ENCODE peak calls at places on chromosomes 1 and 21, in ten cellular contexts. H is bronchial epithelial cell; T is cardiac muscle cell; B is tibial artery; A is brain microvascular endothelial cell; Z is heart right ventricle; V is upper lobe of right lung; C is CD8-positive, alpha-beta memory T cell; N is CD8-positive, alpha-beta T cell; Q is Jurkat, Clone E6-1. F is an unnamed sample.

GRCh38 chr21:38958940-38959685 is 153.4 kb downstream of the ETS2 start:
- DNase-seq in H (peak), T (no peak), B (peak), A (peak), Z (peak), V (no peak), C (no peak), N (no peak), Q (no peak), F (no peak)

GRCh38 chr1:224691526-224691925 is 75.4 kb downstream of the CNIH3 start:
- DNase-seq in H (no peak), T (no peak), B (no peak), A (no peak), Z (no peak), V (no peak), C (no peak), N (no peak), Q (no peak), F (no peak)

GRCh38 chr1:119660253-119661078 is 12.4 kb upstream of the ZNF697 start:
- DNase-seq in H (peak), T (no peak), B (no peak), A (no peak), Z (no peak), V (no peak), C (no peak), N (no peak), Q (no peak), F (no peak)

GRCh38 chr1:221602866-221603265 is 139.0 kb downstream of the DUSP10 start:
- DNase-seq in H (peak), T (no peak), B (no peak), A (no peak), Z (no peak), V (no peak), C (no peak), N (no peak), Q (no peak), F (no peak)

GRCh38 chr1:99558539-99558938 is 87.4 kb upstream of the PALMD start:
- DNase-seq in H (peak), T (no peak), B (no peak), A (no peak), Z (no peak), V (no peak), C (no peak), N (no peak), Q (no peak), F (no peak)

GRCh38 chr1:181112071-181112929 is 23.8 kb downstream of the IER5 start:
- DNase-seq in H (peak), T (no peak), B (peak), A (peak), Z (peak), V (peak), C (no peak), N (no peak), Q (no peak), F (no peak)

GRCh38 chr1:245609354-245609753 is 454.6 kb downstream of the KIF26B start:
- DNase-seq in H (no peak), T (no peak), B (no peak), A (no peak), Z (no peak), V (no peak), C (no peak), N (no peak), Q (no peak), F (no peak)

GRCh38 chr1:93993731-93994130 is 84.5 kb upstream of the GCLM start:
- DNase-seq in H (peak), T (no peak), B (no peak), A (no peak), Z (no peak), V (no peak), C (no peak), N (no peak), Q (no peak), F (no peak)

GRCh38 chr1:154330669-154331068 is 5.3 kb downstream of the ATP8B2 start:
- DNase-seq in H (no peak), T (no peak), B (no peak), A (no peak), Z (no peak), V (no peak), C (no peak), N (no peak), Q (no peak), F (peak)

GRCh38 chr1:24415910-24416665 is 486 bp downstream of the NIPAL3 start:
- DNase-seq in H (peak), T (peak), B (no peak), A (no peak), Z (no peak), V (no peak), C (no peak), N (no peak), Q (no peak), F (peak)

GRCh38 chr1:19468397-19468956 is 16.9 kb downstream of the CAPZB start:
- DNase-seq in H (peak), T (no peak), B (no peak), A (no peak), Z (peak), V (peak), C (peak), N (peak), Q (no peak), F (no peak)

GRCh38 chr1:169100883-169101214 is 5.6 kb upstream of the ATP1B1 start:
- DNase-seq in H (no peak), T (no peak), B (no peak), A (no peak), Z (no peak), V (no peak), C (no peak), N (no peak), Q (no peak), F (no peak)

GRCh38 chr1:76023669-76024407 is 50.7 kb upstream of the ST6GALNAC3 start:
- DNase-seq in H (peak), T (no peak), B (no peak), A (peak), Z (no peak), V (no peak), C (no peak), N (no peak), Q (no peak), F (no peak)

GRCh38 chr1:167936930-167937708 is at the start of gene MPC2:
- DNase-seq in H (peak), T (peak), B (peak), A (peak), Z (peak), V (peak), C (peak), N (peak), Q (peak), F (peak)

GRCh38 chr1:167937709-167938010 is 788 bp upstream of the MPC2 start:
- DNase-seq in H (no peak), T (no peak), B (no peak), A (no peak), Z (no peak), V (no peak), C (no peak), N (no peak), Q (no peak), F (no peak)

GRCh38 chr1:167936068-167936929 is at the start of gene DCAF6:
- DNase-seq in H (peak), T (peak), B (peak), A (peak), Z (peak), V (peak), C (peak), N (peak), Q (peak), F (peak)

GRCh38 chr1:167940264-167940663 is 3.4 kb upstream of the MPC2 start:
- DNase-seq in H (no peak), T (no peak), B (no peak), A (no peak), Z (no peak), V (no peak), C (no peak), N (no peak), Q (no peak), F (no peak)

DNA sequence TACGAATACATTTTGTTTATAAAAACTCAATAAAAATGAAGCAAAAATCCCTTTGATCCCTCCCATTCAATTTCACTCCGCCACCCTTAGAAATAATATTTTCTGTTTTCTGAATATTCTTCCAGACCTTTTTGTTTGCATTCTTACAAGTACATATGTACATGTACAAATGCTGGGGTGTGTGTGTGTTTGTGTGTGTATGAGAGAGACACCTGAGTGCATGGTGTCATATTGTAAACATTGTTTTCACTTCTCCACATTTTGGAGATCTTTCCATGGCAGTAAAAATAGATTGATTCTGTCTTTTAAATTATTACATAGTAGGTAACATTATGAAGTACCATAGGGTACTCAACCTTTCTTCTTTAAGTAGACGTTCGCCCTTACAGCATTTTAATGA is 1.2 kb upstream of the MPC2 start:
- DNase-seq in H (no peak), T (peak), B (no peak), A (no peak), Z (no peak), V (no peak), C (no peak), N (no peak), Q (no peak), F (no peak)
- H3K4me3 ChIP-seq in H (peak), T (peak), B (peak), A (peak), Z (peak), V (peak), C (peak), N (peak), Q (peak), F (peak)

DNA sequence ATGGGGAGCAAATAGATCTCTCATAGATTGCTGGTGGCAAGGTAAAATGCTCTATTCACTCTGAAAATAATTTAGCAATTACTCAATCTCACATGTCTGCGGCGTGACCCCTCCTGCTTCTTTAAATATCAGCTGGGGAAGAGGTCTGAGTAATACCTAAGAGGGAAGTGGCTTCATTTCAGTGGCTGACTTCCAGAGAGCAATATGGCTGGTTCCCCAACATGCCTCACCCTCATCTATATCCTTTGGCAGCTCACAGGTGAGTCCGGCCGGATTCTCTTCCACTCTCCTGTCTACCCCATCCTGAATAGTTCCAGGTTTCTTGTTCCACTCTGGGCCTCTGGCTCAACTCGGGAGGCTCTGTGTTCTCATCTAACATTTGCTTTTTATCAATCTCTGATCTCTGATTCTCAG is at the start of gene SLAMF7:
- DNase-seq in H (peak), T (no peak), B (no peak), A (no peak), Z (peak), V (no peak), C (peak), N (peak), Q (no peak), F (peak)
- H3K4me3 ChIP-seq in H (no peak), T (no peak), B (no peak), A (no peak), Z (no peak), V (peak), C (peak), N (peak), Q (no peak), F (peak)

GRCh38 chr1:218693584-218693983 is 348.4 kb downstream of the TGFB2 start:
- DNase-seq in H (no peak), T (no peak), B (no peak), A (no peak), Z (no peak), V (no peak), C (no peak), N (no peak), Q (no peak), F (no peak)

GRCh38 chr1:218698181-218698580 is 353.0 kb downstream of the TGFB2 start:
- DNase-seq in H (no peak), T (no peak), B (no peak), A (no peak), Z (no peak), V (no peak), C (no peak), N (no peak), Q (no peak), F (no peak)

GRCh38 chr1:218692808-218693207 is 347.7 kb downstream of the TGFB2 start:
- DNase-seq in H (no peak), T (peak), B (no peak), A (no peak), Z (no peak), V (no peak), C (no peak), N (no peak), Q (no peak), F (no peak)

GRCh38 chr1:218699411-218699810 is 354.3 kb downstream of the TGFB2 start:
- DNase-seq in H (no peak), T (no peak), B (no peak), A (no peak), Z (no peak), V (no peak), C (no peak), N (no peak), Q (no peak), F (no peak)

GRCh38 chr1:218694635-218695034 is 349.5 kb downstream of the TGFB2 start:
- DNase-seq in H (no peak), T (no peak), B (no peak), A (no peak), Z (no peak), V (no peak), C (no peak), N (no peak), Q (no peak), F (no peak)
- H3K4me3 ChIP-seq in H (no peak), T (no peak), B (no peak), A (no peak), Z (no peak), V (no peak), C (no peak), N (no peak), Q (no peak), F (no peak)

DNA sequence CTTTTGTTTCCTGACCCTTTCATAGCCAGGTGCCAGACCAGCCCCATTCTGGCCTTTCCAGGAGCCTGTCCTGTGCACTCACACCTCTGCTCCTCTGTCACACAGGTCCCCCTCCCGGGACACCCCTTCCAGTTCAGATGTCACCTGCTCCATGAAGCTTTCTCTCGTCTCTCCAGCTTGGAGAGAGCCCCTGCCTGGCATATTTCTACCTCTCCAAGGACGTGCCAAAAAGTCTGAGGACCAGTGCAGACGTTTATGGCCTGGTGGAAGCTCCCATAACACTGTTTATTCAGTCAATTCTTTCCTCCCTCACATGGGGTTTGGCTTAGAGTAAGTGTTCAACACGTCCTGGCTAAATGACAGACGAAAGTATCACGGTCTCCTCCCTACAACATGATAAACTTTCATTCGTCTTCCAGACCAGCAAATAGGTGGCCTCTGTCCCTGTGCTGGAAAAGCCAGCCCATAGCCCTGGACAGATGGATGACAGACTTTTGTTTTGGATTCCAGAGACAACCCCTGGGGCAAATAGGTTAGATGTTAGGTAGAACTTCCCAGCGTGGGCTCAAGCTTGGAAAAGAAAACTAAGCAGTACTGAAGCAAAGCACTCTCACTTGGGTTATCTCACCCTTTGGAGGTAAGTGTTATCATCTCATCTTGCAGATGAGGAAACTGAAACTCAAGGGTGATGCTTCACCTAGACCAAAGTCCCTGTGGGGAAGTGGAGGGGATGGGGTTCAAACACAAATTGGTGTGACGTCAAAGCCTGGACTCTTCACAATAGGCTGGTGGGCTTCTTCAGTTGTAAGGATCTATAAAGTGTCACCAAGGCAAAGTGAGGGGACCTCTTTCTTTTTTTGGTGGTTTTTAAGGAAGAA is 52.9 kb upstream of the ECE1 start:
- DNase-seq in H (no peak), T (no peak), B (peak), A (no peak), Z (no peak), V (no peak), C (no peak), N (no peak), Q (no peak), F (peak)
- H3K4me3 ChIP-seq in H (no peak), T (no peak), B (peak), A (peak), Z (peak), V (peak), C (peak), N (peak), Q (no peak), F (no peak)

GRCh38 chr1:192808588-192809285 is at the start of gene RGS2:
- DNase-seq in H (peak), T (peak), B (peak), A (peak), Z (peak), V (peak), C (peak), N (peak), Q (peak), F (peak)

GRCh38 chr1:192810253-192810880 is 1.5 kb downstream of the RGS2 start:
- DNase-seq in H (no peak), T (no peak), B (peak), A (no peak), Z (peak), V (no peak), C (no peak), N (no peak), Q (no peak), F (peak)

GRCh38 chr1:192812420-192813209 is 3.8 kb downstream of the RGS2 start:
- DNase-seq in H (no peak), T (no peak), B (no peak), A (no peak), Z (no peak), V (no peak), C (no peak), N (no peak), Q (no peak), F (no peak)

GRCh38 chr1:192809286-192810252 is 730 bp downstream of the RGS2 start:
- DNase-seq in H (peak), T (peak), B (peak), A (peak), Z (peak), V (no peak), C (peak), N (peak), Q (peak), F (peak)

GRCh38 chr1:192811594-192812239 is 2.9 kb downstream of the RGS2 start:
- DNase-seq in H (no peak), T (no peak), B (no peak), A (no peak), Z (no peak), V (no peak), C (no peak), N (no peak), Q (no peak), F (no peak)
- H3K4me3 ChIP-seq in H (no peak), T (no peak), B (peak), A (no peak), Z (no peak), V (peak), C (no peak), N (no peak), Q (no peak), F (no peak)

GRCh38 chr1:161725888-161726630 is 4.7 kb downstream of the FCRLB start:
- DNase-seq in H (no peak), T (no peak), B (peak), A (peak), Z (peak), V (peak), C (peak), N (peak), Q (no peak), F (peak)
- H3K4me3 ChIP-seq in H (peak), T (peak), B (peak), A (peak), Z (peak), V (peak), C (peak), N (peak), Q (peak), F (peak)